ENCODE peak calls at places on chromosomes 12 and 14, in five cellular contexts. Y, I, B, G and K are unnamed samples.

GRCh38 chr14:31029016-31029970 is 3.1 kb upstream of the STRN3 start:
- DNase-seq in Y (no peak), I (no peak), B (no peak), G (no peak), K (no peak)

GRCh38 chr14:100648474-100649172 is 61.4 kb upstream of the BEGAIN start:
- DNase-seq in Y (no peak), I (no peak), B (no peak), G (no peak), K (no peak)

GRCh38 chr12:65827827-65828231 is 3.5 kb downstream of the HMGA2 start:
- DNase-seq in Y (no peak), I (no peak), B (no peak), G (no peak), K (no peak)

GRCh38 chr12:88546851-88547250 is 33.4 kb downstream of the KITLG start:
- DNase-seq in Y (no peak), I (no peak), B (no peak), G (no peak), K (no peak)

GRCh38 chr14:32683679-32684078 is 255.0 kb upstream of the NPAS3 start:
- DNase-seq in Y (no peak), I (no peak), B (peak), G (no peak), K (peak)

GRCh38 chr14:80862983-80863382 is 78.6 kb downstream of the CEP128 start:
- DNase-seq in Y (no peak), I (no peak), B (no peak), G (no peak), K (no peak)

GRCh38 chr12:62259311-62259992 is 752 bp upstream of the USP15 start:
- DNase-seq in Y (no peak), I (no peak), B (peak), G (no peak), K (peak)

GRCh38 chr14:64812412-64812811 is 67.3 kb downstream of the SPTB start:
- DNase-seq in Y (no peak), I (no peak), B (peak), G (no peak), K (no peak)

GRCh38 chr14:42508209-42508946 is 901.7 kb downstream of the LRFN5 start:
- DNase-seq in Y (no peak), I (no peak), B (no peak), G (no peak), K (no peak)

GRCh38 chr14:105165761-105166485 is 2.7 kb downstream of the JAG2 start:
- DNase-seq in Y (no peak), I (no peak), B (peak), G (no peak), K (no peak)

GRCh38 chr14:57273236-57273635 is 4.5 kb downstream of the AP5M1 start:
- DNase-seq in Y (no peak), I (no peak), B (no peak), G (no peak), K (no peak)

GRCh38 chr12:116878567-116879508 is 2.4 kb downstream of the HRK start:
- DNase-seq in Y (no peak), I (no peak), B (no peak), G (no peak), K (no peak)

GRCh38 chr12:124904306-124905098 is 9.9 kb downstream of the UBC start:
- DNase-seq in Y (no peak), I (peak), B (peak), G (peak), K (peak)

GRCh38 chr12:106097011-106097410 is 41.7 kb downstream of the NUAK1 start:
- DNase-seq in Y (no peak), I (no peak), B (no peak), G (no peak), K (no peak)

GRCh38 chr14:69768873-69769272 is 1.9 kb downstream of the SRSF5 start:
- DNase-seq in Y (no peak), I (no peak), B (no peak), G (no peak), K (no peak)

GRCh38 chr12:1634590-1635191 is 5.7 kb downstream of the WNT5B start:
- DNase-seq in Y (peak), I (peak), B (peak), G (peak), K (peak)